ENCODE peak calls at places on chromosomes 2 and 18, in eight cellular contexts. W, A, M, T, B, Y, F and K are unnamed samples.

GRCh38 chr2:176652300-176653182 is 383.3 kb downstream of the MTX2 start:
- DNase-seq in W (peak), A (peak), M (peak), T (peak), B (peak), Y (no peak), F (no peak), K (peak)

GRCh38 chr2:226077031-226077430 is 677.5 kb downstream of the NYAP2 start:
- DNase-seq in W (no peak), A (no peak), M (no peak), T (no peak), B (no peak), Y (no peak), F (no peak), K (no peak)

GRCh38 chr2:159111346-159111922 is 143.0 kb downstream of the TANC1 start:
- DNase-seq in W (no peak), A (no peak), M (no peak), T (peak), B (no peak), Y (no peak), F (no peak), K (no peak)

GRCh38 chr18:79566841-79567370 is 112.7 kb upstream of the CTDP1 start:
- DNase-seq in W (no peak), A (no peak), M (no peak), T (no peak), B (no peak), Y (no peak), F (peak), K (no peak)

GRCh38 chr2:173161040-173161439 is 85.4 kb downstream of the MAP3K20 start:
- DNase-seq in W (no peak), A (no peak), M (no peak), T (no peak), B (no peak), Y (peak), F (no peak), K (peak)

GRCh38 chr2:25887624-25888242 is 9.4 kb upstream of the ASXL2 start:
- DNase-seq in W (no peak), A (no peak), M (no peak), T (no peak), B (no peak), Y (no peak), F (no peak), K (no peak)

GRCh38 chr2:60091311-60091710 is 462.1 kb downstream of the BCL11A start:
- DNase-seq in W (no peak), A (no peak), M (peak), T (no peak), B (no peak), Y (no peak), F (no peak), K (no peak)

GRCh38 chr2:131126436-131126835 is 21.3 kb downstream of the PLEKHB2 start:
- DNase-seq in W (no peak), A (no peak), M (no peak), T (no peak), B (no peak), Y (no peak), F (no peak), K (no peak)

GRCh38 chr2:37318401-37318800 is 6.2 kb downstream of the PRKD3 start:
- DNase-seq in W (peak), A (peak), M (peak), T (no peak), B (no peak), Y (no peak), F (no peak), K (no peak)

GRCh38 chr2:224060783-224061482 is 21.8 kb upstream of the SERPINE2 start:
- DNase-seq in W (no peak), A (no peak), M (no peak), T (no peak), B (no peak), Y (no peak), F (no peak), K (no peak)

GRCh38 chr18:79964330-79965118 is at the start of gene HSBP1L1:
- DNase-seq in W (peak), A (peak), M (peak), T (peak), B (peak), Y (no peak), F (peak), K (peak)

GRCh38 chr2:159589286-159589685 is 27.1 kb downstream of the BAZ2B start:
- DNase-seq in W (no peak), A (no peak), M (no peak), T (no peak), B (no peak), Y (no peak), F (no peak), K (no peak)

GRCh38 chr18:35618703-35619102 is 37.2 kb downstream of the GALNT1 start:
- DNase-seq in W (no peak), A (no peak), M (no peak), T (no peak), B (peak), Y (no peak), F (no peak), K (no peak)

GRCh38 chr2:19041773-19042172 is 316.6 kb downstream of the OSR1 start:
- DNase-seq in W (peak), A (no peak), M (no peak), T (no peak), B (no peak), Y (no peak), F (no peak), K (peak)

GRCh38 chr2:217986256-217986961 is 16.4 kb downstream of the TNS1 start:
- DNase-seq in W (no peak), A (no peak), M (no peak), T (no peak), B (no peak), Y (no peak), F (peak), K (no peak)

GRCh38 chr2:217988840-217989204 is 14.0 kb downstream of the TNS1 start:
- DNase-seq in W (no peak), A (no peak), M (no peak), T (no peak), B (no peak), Y (no peak), F (no peak), K (no peak)

GRCh38 chr2:217987391-217987790 is 15.4 kb downstream of the TNS1 start:
- DNase-seq in W (no peak), A (no peak), M (no peak), T (no peak), B (no peak), Y (no peak), F (peak), K (no peak)

GRCh38 chr2:217989221-217989948 is 13.4 kb downstream of the TNS1 start:
- DNase-seq in W (no peak), A (no peak), M (no peak), T (no peak), B (no peak), Y (no peak), F (peak), K (no peak)

DNA sequence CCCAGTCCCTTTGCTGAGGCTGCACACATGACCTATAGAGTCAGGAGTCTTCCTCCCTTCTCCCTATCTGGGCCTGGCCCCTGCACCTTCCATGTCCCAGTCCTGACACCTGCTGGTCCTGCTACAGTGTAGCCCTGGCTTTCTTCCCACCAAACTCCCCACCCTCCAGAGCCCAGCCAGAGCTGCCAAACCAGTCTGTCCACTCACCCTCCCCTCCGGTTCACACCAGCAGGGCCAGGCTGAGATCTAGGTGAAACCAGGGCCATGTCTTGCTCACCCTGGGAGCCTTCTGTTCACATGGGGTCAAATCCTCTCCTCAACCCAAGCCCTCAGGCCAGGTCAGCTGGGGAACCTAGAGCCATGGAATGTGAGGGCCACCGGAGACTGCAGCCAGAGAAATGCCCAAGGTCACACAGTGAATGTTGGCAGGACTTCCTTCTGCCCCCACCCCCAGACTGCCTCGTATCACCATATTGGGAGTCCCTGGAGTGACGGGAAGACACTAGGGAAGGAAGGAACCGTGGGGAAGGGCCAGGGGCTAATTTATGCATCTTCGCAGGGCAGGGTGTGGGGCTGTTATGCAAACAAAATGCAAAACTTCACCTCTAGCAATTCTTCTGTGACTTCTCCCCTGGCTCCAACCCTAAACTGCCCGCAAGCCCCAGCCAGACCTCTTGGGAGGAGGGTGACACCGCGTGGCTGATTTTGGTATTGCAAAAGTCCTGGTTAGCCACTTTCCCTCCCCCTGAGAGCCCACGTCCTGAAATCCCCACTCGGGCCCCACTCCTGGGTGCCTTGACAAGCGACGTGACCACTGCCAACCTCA is 14.6 kb downstream of the TNS1 start:
- DNase-seq in W (peak), A (peak), M (peak), T (peak), B (peak), Y (no peak), F (peak), K (peak)
- H3K4me3 ChIP-seq in W (no peak), A (no peak), M (no peak), T (peak), B (no peak), Y (no peak), F (no peak), K (no peak)

GRCh38 chr2:237980751-237981150 is 13.9 kb downstream of the UBE2F start:
- DNase-seq in W (no peak), A (no peak), M (no peak), T (no peak), B (no peak), Y (no peak), F (no peak), K (no peak)
- H3K4me3 ChIP-seq in W (no peak), A (no peak), M (no peak), T (no peak), B (no peak), Y (no peak), F (no peak), K (no peak)

GRCh38 chr2:119662297-119662696 is 16.7 kb upstream of the TMEM177 start:
- DNase-seq in W (no peak), A (no peak), M (no peak), T (no peak), B (no peak), Y (no peak), F (no peak), K (no peak)

GRCh38 chr2:119659601-119660342 is 19.2 kb upstream of the TMEM177 start:
- DNase-seq in W (peak), A (peak), M (peak), T (peak), B (peak), Y (no peak), F (no peak), K (peak)

GRCh38 chr2:119660343-119660658 is 18.7 kb upstream of the TMEM177 start:
- DNase-seq in W (no peak), A (no peak), M (no peak), T (no peak), B (no peak), Y (no peak), F (no peak), K (no peak)

GRCh38 chr2:119657486-119658145 is 21.4 kb upstream of the TMEM177 start:
- DNase-seq in W (peak), A (no peak), M (no peak), T (no peak), B (no peak), Y (no peak), F (no peak), K (no peak)
- H3K4me3 ChIP-seq in W (no peak), A (no peak), M (no peak), T (no peak), B (no peak), Y (no peak), F (no peak), K (no peak)

GRCh38 chr2:101148777-101149176 is 2.4 kb downstream of the TBC1D8 start:
- DNase-seq in W (no peak), A (no peak), M (no peak), T (no peak), B (no peak), Y (no peak), F (no peak), K (no peak)

GRCh38 chr2:101147971-101148370 is 3.2 kb downstream of the TBC1D8 start:
- DNase-seq in W (no peak), A (no peak), M (no peak), T (no peak), B (no peak), Y (no peak), F (no peak), K (no peak)

GRCh38 chr2:101150306-101151140 is 659 bp downstream of the TBC1D8 start:
- DNase-seq in W (peak), A (peak), M (peak), T (peak), B (peak), Y (no peak), F (peak), K (peak)

GRCh38 chr2:101151141-101151858 is at the start of gene TBC1D8:
- DNase-seq in W (peak), A (peak), M (peak), T (peak), B (peak), Y (peak), F (peak), K (peak)

GRCh38 chr2:101149241-101150192 is 1.7 kb downstream of the TBC1D8 start:
- DNase-seq in W (no peak), A (no peak), M (peak), T (peak), B (no peak), Y (no peak), F (peak), K (no peak)
- H3K4me3 ChIP-seq in W (peak), A (peak), M (peak), T (peak), B (peak), Y (no peak), F (peak), K (peak)

GRCh38 chr2:239298126-239298804 is 102.6 kb downstream of the HDAC4 start:
- DNase-seq in W (no peak), A (no peak), M (no peak), T (no peak), B (no peak), Y (no peak), F (no peak), K (no peak)
- H3K4me3 ChIP-seq in W (no peak), A (no peak), M (no peak), T (no peak), B (no peak), Y (no peak), F (no peak), K (no peak)